ENCODE peak calls at places on chromosome 1, in four cellular contexts. B is GM23248, I is GM23338, C is neural progenitor cell. X is an unnamed sample.

GRCh38 chr1:67420835-67421492 is 9.2 kb downstream of the SERBP1 start:
- DNase-seq in B (no peak), C (no peak), I (no peak), X (no peak)

GRCh38 chr1:7255303-7256058 is 470.2 kb downstream of the CAMTA1 start:
- DNase-seq in B (peak; percentile 72), I (no peak), C (no peak), X (no peak)

GRCh38 chr1:245301162-245301580 is 146.4 kb downstream of the KIF26B start:
- DNase-seq in C (no peak), I (no peak), B (peak; percentile 55), X (no peak)

GRCh38 chr1:47742890-47743760 is 254.1 kb downstream of the TRABD2B start:
- DNase-seq in I (no peak), B (no peak), C (no peak), X (no peak)

GRCh38 chr1:166888710-166889109 is 12.6 kb upstream of the TADA1 start:
- DNase-seq in C (peak; percentile 29), I (no peak), B (no peak), X (no peak)

GRCh38 chr1:103256490-103256889 is 148.2 kb upstream of the COL11A1 start:
- DNase-seq in B (peak; percentile 70), C (no peak), I (no peak), X (no peak)

GRCh38 chr1:234778215-234779159 is 168.5 kb upstream of the IRF2BP2 start:
- DNase-seq in I (peak; percentile 50), C (peak; percentile 30), B (no peak), X (no peak)

GRCh38 chr1:240244968-240245628 is 153.4 kb downstream of the FMN2 start:
- DNase-seq in C (no peak), B (peak; percentile 95), I (no peak), X (no peak)

GRCh38 chr1:174158767-174159252 is 510 bp upstream of the RABGAP1L start:
- DNase-seq in C (no peak), B (peak; percentile 11), I (no peak), X (no peak)

GRCh38 chr1:36517415-36517814 is 34.7 kb upstream of the CSF3R start:
- DNase-seq in C (no peak), I (no peak), B (no peak), X (no peak)

GRCh38 chr1:114154146-114154962 is 685 bp upstream of the SYT6 start:
- DNase-seq in C (peak; percentile 87), I (peak; percentile 87), B (peak; percentile 62), X (no peak)

GRCh38 chr1:207711285-207711684 is 40.6 kb upstream of the CD46 start:
- DNase-seq in I (peak; percentile 77), C (peak; percentile 2), B (no peak), X (peak; percentile 44)

GRCh38 chr1:170634819-170635410 is 29.0 kb upstream of the PRRX1 start:
- DNase-seq in I (no peak), C (no peak), B (peak; percentile 46), X (no peak)
- TF ChIP-seq EZH2phosphoT487 in I (no peak), C (no peak), B (no peak), X (no peak)

GRCh38 chr1:27427836-27428315 is 35.5 kb downstream of the GPR3 start:
- DNase-seq in I (no peak), C (no peak), B (no peak), X (no peak)
- H3K4me1 ChIP-seq in I (peaks cover 46% of the 10 kb centered on the region), C (peaks cover 14% of the 10 kb centered on the region), B (peaks cover 36% of the 10 kb centered on the region), X (peaks cover 70% of the 10 kb centered on the region)

GRCh38 chr1:214640431-214641213 is 37.6 kb downstream of the CENPF start:
- DNase-seq in B (peak; percentile 12), I (no peak), C (no peak), X (no peak)
- H3K4me3 ChIP-seq in B (no peak overlapping the region), I (no peak overlapping the region), C (no peak overlapping the region), X (no peak overlapping the region)

GRCh38 chr1:219173758-219174671 is at the start of gene LYPLAL1:
- DNase-seq in B (peak; percentile 95), C (peak; percentile 94), I (peak; percentile 87), X (peak; percentile 92)

GRCh38 chr1:219173434-219173757 is 282 bp upstream of the LYPLAL1 start:
- DNase-seq in B (no peak), C (no peak), I (no peak), X (no peak)

GRCh38 chr1:219176168-219176567 is 2.5 kb downstream of the LYPLAL1 start:
- DNase-seq in C (no peak), I (no peak), B (no peak), X (no peak)

GRCh38 chr1:219172821-219173220 is 857 bp upstream of the LYPLAL1 start:
- DNase-seq in I (no peak), B (no peak), C (no peak), X (no peak)

DNA sequence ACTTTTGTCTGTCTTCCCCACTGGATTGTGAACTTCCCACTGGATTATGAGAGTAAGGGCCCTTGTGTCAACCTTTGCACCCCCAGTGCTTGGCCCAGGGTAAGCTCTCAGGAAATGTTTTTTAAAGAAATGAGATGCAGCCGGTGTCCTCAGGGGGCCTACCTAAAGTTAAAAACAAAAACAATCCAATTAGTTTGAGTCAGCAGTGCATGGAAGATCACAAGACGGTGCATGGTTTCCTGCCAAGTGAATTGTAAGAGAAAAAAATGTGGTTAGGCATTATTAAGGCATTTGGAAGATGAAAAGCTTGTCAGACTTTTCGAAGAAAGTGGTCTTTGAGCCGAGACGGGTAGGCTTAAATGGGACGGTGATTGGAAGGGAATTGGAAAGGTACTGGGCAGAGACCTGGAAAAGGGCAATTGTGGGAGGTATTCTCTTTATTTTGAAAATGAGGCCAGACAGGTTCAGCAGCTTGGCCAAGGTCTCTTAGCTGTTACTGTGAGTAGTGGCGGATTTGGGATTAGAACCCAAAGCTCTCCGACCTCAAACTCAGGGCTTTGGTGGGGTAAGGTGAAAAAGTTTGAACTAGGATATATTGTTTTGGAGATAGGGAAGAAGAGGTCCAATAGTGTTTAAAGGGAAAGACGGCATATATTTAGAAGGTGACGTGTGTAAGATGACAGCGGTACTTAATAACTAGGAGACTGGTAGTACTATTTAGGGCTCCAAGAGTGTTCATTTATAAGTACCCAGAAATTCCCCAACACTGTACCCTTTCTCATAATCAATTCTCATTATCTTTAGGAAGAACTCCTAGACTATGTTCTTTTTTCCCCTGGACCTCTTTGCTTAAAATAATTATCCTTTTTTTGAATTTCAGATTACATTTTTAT is 1.2 kb downstream of the LYPLAL1 start:
- DNase-seq in B (peak; percentile 89), C (peak; percentile 54), I (peak; percentile 38), X (peak; percentile 27)
- TF ChIP-seq EZH2phosphoT487 in B (no peak), C (no peak), I (no peak), X (no peak)

GRCh38 chr1:15525043-15525958 is 1.3 kb upstream of the CASP9 start:
- DNase-seq in C (peak; percentile 99), B (peak; percentile 23), I (peak; percentile 62), X (peak; percentile 24)

GRCh38 chr1:15524283-15525042 is 448 bp upstream of the CASP9 start:
- DNase-seq in C (peak; percentile 100), I (peak; percentile 100), B (peak; percentile 100), X (peak; percentile 99)

GRCh38 chr1:15526490-15527339 is at the start of gene DNAJC16:
- DNase-seq in B (peak; percentile 100), I (peak; percentile 100), C (peak; percentile 100), X (peak; percentile 100)

GRCh38 chr1:15523922-15524282 is at the start of gene CASP9:
- DNase-seq in I (no peak), C (no peak), B (no peak), X (no peak)

DNA sequence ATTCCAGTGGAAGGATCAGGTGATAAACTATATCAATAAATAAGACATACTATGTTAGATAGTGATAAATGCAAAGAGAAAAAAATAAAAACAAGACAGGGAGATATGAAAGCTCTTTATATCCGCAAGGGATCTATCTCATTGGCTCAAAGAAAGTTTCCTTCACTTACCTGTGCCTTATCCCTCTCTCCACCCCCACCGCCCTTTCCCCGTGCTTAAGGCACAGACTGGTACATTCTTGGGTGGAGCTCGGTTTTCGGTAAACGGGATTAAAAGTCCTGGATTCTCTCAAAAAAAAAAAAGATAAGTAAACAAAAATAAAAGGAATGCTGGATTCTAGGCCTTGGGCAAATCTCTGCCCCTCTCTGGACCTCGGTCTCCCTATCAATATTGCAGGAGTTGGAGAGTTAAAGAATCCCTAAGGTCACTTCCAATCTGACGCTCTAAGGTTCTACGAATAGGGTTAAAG is 593 bp upstream of the DNAJC16 start:
- DNase-seq in I (peak; percentile 45), C (no peak), B (no peak), X (peak; percentile 15)
- H3K4me1 ChIP-seq in I (peaks cover 15% of the 10 kb centered on the region), C (peaks cover 26% of the 10 kb centered on the region), B (peaks cover 23% of the 10 kb centered on the region), X (peaks cover 22% of the 10 kb centered on the region)

GRCh38 chr1:20684050-20684620 is 23.0 kb upstream of the DDOST start:
- DNase-seq in I (no peak), B (no peak), C (no peak), X (no peak)
- H3K4me3 ChIP-seq in I (no peak overlapping the region), B (no peak overlapping the region), C (no peak overlapping the region), X (no peak overlapping the region)

GRCh38 chr1:179516976-179517705 is 58.6 kb downstream of the NPHS2 start:
- DNase-seq in C (no peak), I (no peak), B (no peak), X (no peak)
- TF ChIP-seq EZH2phosphoT487 in C (no peak), I (no peak), B (no peak), X (no peak)